ENCODE peak calls at places on chromosome 10, in four cellular contexts. One of them, this sample, is unnamed.

GRCh38 chr10:10207538-10207937 is 810.1 kb upstream of the CELF2 start:
- DNase-seq in sigmoid colon: no peak
- DNase-seq in esophagus squamous epithelium: no peak
- DNase-seq in IMR-90: no peak
- DNase-seq in this sample: no peak

GRCh38 chr10:79444243-79445119 is 943 bp downstream of the ZCCHC24 start:
- DNase-seq in sigmoid colon: peak; percentile 89
- DNase-seq in esophagus squamous epithelium: no peak
- DNase-seq in IMR-90: peak; percentile 68
- DNase-seq in this sample: peak; percentile 68

GRCh38 chr10:70920519-70920918 is 32.2 kb upstream of the PCBD1 start:
- DNase-seq in sigmoid colon: no peak
- DNase-seq in esophagus squamous epithelium: no peak
- DNase-seq in IMR-90: no peak
- DNase-seq in this sample: peak; percentile 95

GRCh38 chr10:23046032-23046431 is 49.3 kb upstream of the MSRB2 start:
- DNase-seq in sigmoid colon: no peak
- DNase-seq in esophagus squamous epithelium: no peak
- DNase-seq in IMR-90: no peak
- DNase-seq in this sample: no peak

GRCh38 chr10:118241229-118242137 is 100.6 kb downstream of the FAM204A start:
- DNase-seq in sigmoid colon: peak; percentile 88
- DNase-seq in esophagus squamous epithelium: no peak
- DNase-seq in IMR-90: peak; percentile 77
- DNase-seq in this sample: peak; percentile 69

GRCh38 chr10:47357911-47358310 is 9.7 kb downstream of the RBP3 start:
- DNase-seq in sigmoid colon: no peak
- DNase-seq in esophagus squamous epithelium: no peak
- DNase-seq in IMR-90: no peak
- DNase-seq in this sample: no peak

GRCh38 chr10:13945760-13946460 is 359.1 kb downstream of the PRPF18 start:
- DNase-seq in sigmoid colon: no peak
- DNase-seq in esophagus squamous epithelium: no peak
- DNase-seq in IMR-90: peak; percentile 63
- DNase-seq in this sample: no peak

GRCh38 chr10:132706701-132707100 is 79.2 kb downstream of the NKX6-2 start:
- DNase-seq in sigmoid colon: peak; percentile 57
- DNase-seq in esophagus squamous epithelium: no peak
- DNase-seq in IMR-90: no peak
- DNase-seq in this sample: no peak

GRCh38 chr10:121527690-121528089 is 70.6 kb downstream of the FGFR2 start:
- DNase-seq in sigmoid colon: peak; percentile 83
- DNase-seq in esophagus squamous epithelium: no peak
- DNase-seq in IMR-90: peak; percentile 1
- DNase-seq in this sample: no peak

GRCh38 chr10:12710594-12711343 is 290.7 kb downstream of the CCDC3 start:
- DNase-seq in sigmoid colon: peak; percentile 88
- DNase-seq in esophagus squamous epithelium: peak; percentile 19
- DNase-seq in IMR-90: peak; percentile 87
- DNase-seq in this sample: no peak

GRCh38 chr10:117424789-117425649 is 49.8 kb upstream of the PDZD8 start:
- DNase-seq in sigmoid colon: no peak
- DNase-seq in esophagus squamous epithelium: no peak
- DNase-seq in IMR-90: no peak
- DNase-seq in this sample: no peak

GRCh38 chr10:128063736-128064614 is 62.2 kb downstream of the MKI67 start:
- DNase-seq in sigmoid colon: peak; percentile 64
- DNase-seq in esophagus squamous epithelium: no peak
- DNase-seq in IMR-90: no peak
- DNase-seq in this sample: peak; percentile 30

GRCh38 chr10:70828923-70829322 is 13.2 kb downstream of the SGPL1 start:
- DNase-seq in sigmoid colon: no peak
- DNase-seq in esophagus squamous epithelium: no peak
- DNase-seq in IMR-90: no peak
- DNase-seq in this sample: no peak

DNA sequence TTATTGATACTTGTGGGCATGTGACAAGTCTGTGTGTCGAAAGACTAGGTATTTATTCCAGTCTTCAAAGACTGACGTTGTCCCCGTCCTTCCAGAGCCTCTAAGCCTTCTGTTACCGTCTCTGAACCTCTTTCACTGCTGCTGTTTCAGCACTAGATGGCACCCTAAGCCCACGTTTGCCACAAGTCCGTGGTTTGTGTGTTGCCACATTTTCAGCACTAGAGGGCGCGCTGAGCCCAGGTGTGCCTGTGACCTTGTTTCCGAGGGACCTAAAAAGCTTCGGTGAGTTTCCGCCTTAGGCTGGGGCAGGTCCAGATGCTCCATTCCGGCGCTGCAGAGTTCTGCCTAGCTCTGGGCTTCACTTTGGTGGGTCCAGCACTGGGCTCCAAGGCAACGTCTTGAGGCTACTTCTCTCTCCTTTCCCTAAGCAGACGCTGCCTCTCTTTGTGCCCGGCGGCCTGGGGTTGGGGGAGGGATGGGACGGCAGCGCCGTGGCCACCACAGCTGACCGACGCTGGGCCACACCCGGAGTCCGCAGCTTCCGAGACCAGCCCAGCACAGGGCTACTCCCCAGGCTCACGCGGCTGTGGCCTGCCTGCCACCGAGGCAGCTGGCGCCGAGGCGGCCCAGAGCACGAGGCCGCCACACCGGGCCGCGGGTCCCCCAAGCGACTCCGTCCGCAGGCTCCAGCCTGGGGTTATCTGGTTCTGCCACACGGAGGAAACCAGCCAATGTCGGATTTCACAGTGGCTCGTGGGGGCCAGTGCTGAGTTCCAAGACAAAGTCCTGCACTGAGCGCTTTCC is 520.2 kb downstream of the REEP3 start:
- DNase-seq in sigmoid colon: peak; percentile 79
- DNase-seq in esophagus squamous epithelium: peak; percentile 12
- DNase-seq in IMR-90: peak; percentile 72
- DNase-seq in this sample: peak; percentile 85
- H3K4me3 ChIP-seq in sigmoid colon: peak overlapping the region; percentile 36
- H3K4me3 ChIP-seq in esophagus squamous epithelium: no peak overlapping the region
- H3K4me3 ChIP-seq in IMR-90: no peak overlapping the region
- H3K4me3 ChIP-seq in this sample: peak overlapping the region; percentile 33

DNA sequence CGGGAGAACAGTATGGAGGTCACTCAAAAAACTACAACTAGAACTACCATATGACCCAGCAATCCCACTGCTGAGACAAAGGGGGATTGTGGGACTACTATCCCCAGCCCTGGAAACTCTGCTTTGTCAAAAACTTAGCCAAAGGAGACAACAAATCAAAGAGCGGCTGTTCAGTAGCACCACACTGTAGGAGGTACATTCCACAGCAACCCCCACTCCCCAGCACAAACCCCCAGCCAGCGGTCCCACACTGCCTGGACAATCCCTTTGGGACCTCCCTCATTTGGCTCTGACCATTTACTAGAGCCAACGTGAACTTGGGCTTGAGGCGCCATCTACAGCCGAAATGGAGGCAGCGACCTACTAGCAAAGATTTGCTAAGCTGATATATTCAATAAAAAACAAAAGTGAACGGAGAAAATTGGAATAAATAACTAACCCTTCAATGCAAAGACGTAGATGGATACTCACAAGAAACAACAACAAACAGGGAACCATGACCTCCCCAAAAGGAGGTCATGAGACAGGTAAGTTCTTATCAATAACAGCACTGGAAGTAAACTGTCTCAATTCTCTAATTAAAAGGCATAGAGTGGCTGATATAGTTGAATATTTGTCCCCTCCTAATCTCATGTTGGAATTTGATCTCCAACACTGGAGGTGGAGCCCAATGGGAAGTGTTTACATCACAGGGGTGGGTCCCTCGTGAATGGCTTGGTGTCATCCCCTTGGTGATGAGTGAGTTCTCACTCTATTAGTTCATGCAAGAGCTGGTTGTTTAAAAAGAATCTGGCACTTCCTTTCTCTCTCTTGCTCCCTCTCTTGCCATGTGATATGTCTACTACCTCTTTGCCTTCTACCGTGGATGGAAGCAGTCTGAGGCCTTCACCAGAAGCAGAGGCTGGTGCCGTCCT is 119.0 kb upstream of the KCNMA1 start:
- DNase-seq in sigmoid colon: no peak
- DNase-seq in esophagus squamous epithelium: no peak
- DNase-seq in IMR-90: peak; percentile 74
- DNase-seq in this sample: no peak
- TF ChIP-seq CTCF in sigmoid colon: no peak
- TF ChIP-seq CTCF in esophagus squamous epithelium: no peak
- TF ChIP-seq CTCF in IMR-90: peak; percentile 93
- TF ChIP-seq CTCF in this sample: no peak

GRCh38 chr10:73742454-73742734 is 1.8 kb upstream of the SEC24C start:
- DNase-seq in sigmoid colon: no peak
- DNase-seq in esophagus squamous epithelium: no peak
- DNase-seq in IMR-90: no peak
- DNase-seq in this sample: no peak
- TF ChIP-seq POLR2A in sigmoid colon: no peak
- TF ChIP-seq POLR2A in esophagus squamous epithelium: no peak
- TF ChIP-seq POLR2A in IMR-90: no peak
- TF ChIP-seq POLR2A in this sample: no peak

GRCh38 chr10:81192404-81192803 is 654.7 kb downstream of the SH2D4B start:
- DNase-seq in sigmoid colon: no peak
- DNase-seq in esophagus squamous epithelium: no peak
- DNase-seq in IMR-90: no peak
- DNase-seq in this sample: no peak
- H3K4me3 ChIP-seq in sigmoid colon: no peak overlapping the region
- H3K4me3 ChIP-seq in esophagus squamous epithelium: no peak overlapping the region
- H3K4me3 ChIP-seq in IMR-90: no peak overlapping the region
- H3K4me3 ChIP-seq in this sample: no peak overlapping the region

GRCh38 chr10:111756541-111757061 is 427.0 kb downstream of the GPAM start:
- DNase-seq in sigmoid colon: peak; percentile 68
- DNase-seq in esophagus squamous epithelium: no peak
- DNase-seq in IMR-90: no peak
- DNase-seq in this sample: no peak
- TF ChIP-seq CTCF in sigmoid colon: peak; percentile 20
- TF ChIP-seq CTCF in esophagus squamous epithelium: no peak
- TF ChIP-seq CTCF in IMR-90: no peak
- TF ChIP-seq CTCF in this sample: no peak

GRCh38 chr10:60943372-60944158 is 420 bp downstream of the RHOBTB1 start:
- DNase-seq in sigmoid colon: peak; percentile 86
- DNase-seq in esophagus squamous epithelium: no peak
- DNase-seq in IMR-90: peak; percentile 40
- DNase-seq in this sample: peak; percentile 91
- TF ChIP-seq POLR2A in sigmoid colon: no peak
- TF ChIP-seq POLR2A in esophagus squamous epithelium: no peak
- TF ChIP-seq POLR2A in IMR-90: peak; percentile 35
- TF ChIP-seq POLR2A in this sample: no peak